ENCODE peak calls at places on chromosomes 5 and 9, in ten cellular contexts. M is K562, J is breast epithelium, Z is HCT116, E is stomach, X is spleen, V is suprapubic skin, I is transverse colon, S is endothelial cell of umbilical vein, G is prostate gland. K is an unnamed sample.

GRCh38 chr9:9846538-9846937 is 766.3 kb downstream of the PTPRD start:
- DNase-seq in M (no peak), J (no peak), Z (no peak), E (no peak), X (no peak), V (no peak), I (no peak), S (no peak), G (no peak), K (no peak)

GRCh38 chr5:54742417-54742889 is 224.9 kb downstream of the SNX18 start:
- DNase-seq in M (peak; percentile 91), J (no peak), Z (no peak), E (peak; percentile 89), X (no peak), V (no peak), I (peak; percentile 24), S (peak; percentile 55), G (no peak), K (no peak)

GRCh38 chr9:107933042-107933441 is 443.5 kb upstream of the KLF4 start:
- DNase-seq in M (no peak), J (no peak), Z (no peak), E (no peak), X (no peak), V (no peak), I (no peak), S (no peak), G (no peak), K (no peak)

GRCh38 chr5:77133061-77133758 is 46.1 kb upstream of the ZBED3 start:
- DNase-seq in M (no peak), J (peak; percentile 56), Z (peak; percentile 72), E (peak; percentile 32), X (no peak), V (peak; percentile 89), I (peak; percentile 28), S (peak; percentile 92), G (peak; percentile 75), K (no peak)

GRCh38 chr5:77924081-77924480 is 147.9 kb upstream of the TBCA start:
- DNase-seq in M (no peak), J (no peak), Z (no peak), E (no peak), X (no peak), V (no peak), I (no peak), S (no peak), G (no peak), K (no peak)

GRCh38 chr5:103847060-103847459 is 284.5 kb upstream of the NUDT12 start:
- DNase-seq in M (no peak), J (no peak), Z (no peak), E (no peak), X (no peak), V (no peak), I (no peak), S (no peak), G (no peak), K (no peak)

GRCh38 chr5:169719360-169720314 is 82.6 kb downstream of the DOCK2 start:
- DNase-seq in M (no peak), J (no peak), Z (no peak), E (no peak), X (no peak), V (no peak), I (no peak), S (no peak), G (no peak), K (no peak)

GRCh38 chr9:7974335-7975005 is 174.9 kb upstream of the DMAC1 start:
- DNase-seq in M (no peak), J (no peak), Z (no peak), E (no peak), X (peak; percentile 73), V (no peak), I (no peak), S (no peak), G (no peak), K (peak; percentile 28)

GRCh38 chr5:139809331-139809810 is 13.8 kb downstream of the PSD2 start:
- DNase-seq in M (no peak), J (no peak), Z (no peak), E (no peak), X (peak; percentile 66), V (no peak), I (no peak), S (no peak), G (no peak), K (no peak)

GRCh38 chr9:90773593-90773992 is 28.0 kb upstream of the SYK start:
- DNase-seq in M (peak; percentile 17), J (no peak), Z (no peak), E (no peak), X (no peak), V (no peak), I (peak; percentile 26), S (no peak), G (no peak), K (no peak)

GRCh38 chr5:122316652-122317051 is 4.6 kb downstream of the SNCAIP start:
- DNase-seq in M (no peak), J (no peak), Z (no peak), E (no peak), X (no peak), V (no peak), I (no peak), S (no peak), G (no peak), K (no peak)

GRCh38 chr9:128473104-128473503 is 17.3 kb downstream of the ODF2 start:
- DNase-seq in M (no peak), J (no peak), Z (no peak), E (no peak), X (no peak), V (no peak), I (no peak), S (no peak), G (no peak), K (no peak)

GRCh38 chr9:136997830-136998234 is 1.5 kb upstream of the CLIC3 start:
- DNase-seq in M (no peak), J (no peak), Z (no peak), E (no peak), X (no peak), V (no peak), I (peak; percentile 46), S (peak; percentile 67), G (no peak), K (peak; percentile 47)

GRCh38 chr5:685262-686171 is 7.6 kb downstream of the TPPP start:
- DNase-seq in M (no peak), J (no peak), Z (no peak), E (peak; percentile 22), X (peak; percentile 61), V (peak; percentile 60), I (no peak), S (no peak), G (no peak), K (peak; percentile 62)

DNA sequence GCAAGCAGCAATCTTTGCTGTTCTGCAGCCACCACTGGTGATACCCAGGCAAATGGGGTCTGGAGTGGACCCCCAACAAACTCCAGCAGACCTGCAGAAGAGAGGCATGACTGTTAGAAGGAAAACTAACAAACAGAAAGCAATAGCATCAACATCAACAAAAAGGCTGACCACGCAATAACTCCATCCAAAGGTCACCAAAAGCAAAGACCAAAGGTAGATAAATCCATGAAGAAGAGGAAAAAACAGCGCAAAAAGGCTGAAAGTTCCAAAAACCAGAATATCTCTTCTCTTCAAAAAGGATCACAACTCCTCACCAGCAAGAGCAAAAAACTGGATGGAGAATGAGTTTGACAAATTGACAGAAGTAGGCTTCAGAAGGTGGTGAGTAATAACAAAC is 23.4 kb downstream of the FRMD3 start:
- DNase-seq in M (no peak), J (no peak), Z (no peak), E (no peak), X (no peak), V (no peak), I (no peak), S (no peak), G (no peak), K (no peak)
- TF ChIP-seq CTCF in M (no peak), J (no peak), Z (no peak), E (no peak), X (no peak), V (no peak), I (no peak), S (no peak), G (no peak), K (no peak)

GRCh38 chr5:176416123-176416924 is at the start of gene CLTB:
- DNase-seq in M (peak; percentile 92), J (peak; percentile 88), Z (peak; percentile 77), E (peak; percentile 96), X (peak; percentile 99), V (peak; percentile 90), I (peak; percentile 95), S (peak; percentile 81), G (peak; percentile 92), K (peak; percentile 100)
- TF ChIP-seq POLR2A in M (no peak), J (no peak), Z (no peak), E (no peak), X (peak; percentile 38), V (peak; percentile 71), I (peak; percentile 42), S (peak; percentile 67), G (peak; percentile 90), K (peak; percentile 90)

DNA sequence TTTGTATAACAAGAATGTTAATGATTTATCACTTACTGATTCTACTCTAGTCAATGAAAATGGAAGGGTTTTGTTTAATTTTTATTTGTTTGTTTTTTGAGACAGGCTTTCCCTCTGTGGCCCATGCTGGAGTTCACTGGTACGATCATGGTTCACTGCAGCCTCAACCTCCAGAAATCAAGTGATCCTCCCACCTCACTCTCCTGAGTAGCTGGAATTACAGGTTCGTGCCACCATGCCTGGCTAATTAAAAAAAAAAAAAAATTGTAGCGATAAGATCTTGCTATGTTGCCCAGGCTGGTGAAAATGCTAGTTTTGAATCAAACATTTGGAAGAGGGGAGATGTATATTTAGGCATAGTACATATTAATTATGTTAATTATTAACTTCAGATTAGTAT is 209.4 kb downstream of the NFIB start:
- DNase-seq in M (no peak), J (no peak), Z (no peak), E (no peak), X (no peak), V (no peak), I (no peak), S (no peak), G (no peak), K (no peak)
- TF ChIP-seq POLR2AphosphoS5 in M (no peak), J (no peak), Z (no peak), E (no peak), X (no peak), V (no peak), I (no peak), S (no peak), G (no peak), K (no peak)

GRCh38 chr9:124861342-124862229 is at the start of the genes ARPC5L and RPL35:
- DNase-seq in M (peak; percentile 96), J (peak; percentile 96), Z (peak; percentile 83), E (peak; percentile 96), X (peak; percentile 99), V (peak; percentile 96), I (peak; percentile 97), S (peak; percentile 94), G (peak; percentile 94), K (peak; percentile 99)
- TF ChIP-seq CTCF in M (peak; percentile 15), J (peak; percentile 9), Z (no peak), E (no peak), X (peak; percentile 10), V (peak; percentile 38), I (no peak), S (peak; percentile 18), G (peak; percentile 35), K (peak; percentile 45)

GRCh38 chr5:10760976-10761841 is at the start of gene DAP:
- DNase-seq in M (peak; percentile 94), J (peak; percentile 79), Z (peak; percentile 51), E (peak; percentile 92), X (peak; percentile 97), V (peak; percentile 88), I (peak; percentile 91), S (peak; percentile 85), G (peak; percentile 74), K (peak; percentile 85)
- TF ChIP-seq POLR2A in M (peak; percentile 75), J (no peak), Z (no peak), E (no peak), X (no peak), V (peak; percentile 18), I (peak; percentile 54), S (peak; percentile 59), G (peak; percentile 37), K (no peak)

K was measured in upper lobe of left lung.